ENCODE peak calls at places on chromosomes 4 and X, in five cellular contexts. A, K, V, O and Y are unnamed samples.

GRCh38 chr4:121195649-121196048 is 31.5 kb upstream of the TNIP3 start:
- DNase-seq in V (no peak), O (no peak), A (no peak), K (no peak), Y (no peak)

GRCh38 chrX:153766871-153767673 is 3.0 kb downstream of the PLXNB3 start:
- DNase-seq in V (no peak), A (no peak), O (no peak), K (no peak), Y (no peak)

GRCh38 chr4:37780444-37781133 is 45.9 kb upstream of the PGM2 start:
- DNase-seq in A (no peak), O (no peak), K (peak), V (peak), Y (no peak)

GRCh38 chr4:138242076-138242829 is at the start of gene SLC7A11:
- DNase-seq in O (no peak), K (peak), V (peak), A (peak), Y (no peak)

GRCh38 chrX:119041175-119041574 is 31.6 kb upstream of the CT47C1 start:
- DNase-seq in A (no peak), V (no peak), K (no peak), O (no peak), Y (no peak)

GRCh38 chrX:50881028-50881427 is 29.5 kb upstream of the BMP15 start:
- DNase-seq in O (no peak), A (no peak), V (no peak), K (no peak), Y (no peak)

GRCh38 chr4:15001248-15001824 is 945 bp upstream of the CPEB2 start:
- DNase-seq in V (peak), A (peak), O (peak), K (peak), Y (peak)

GRCh38 chrX:44744828-44745227 is 99.0 kb upstream of the DUSP21 start:
- DNase-seq in O (no peak), V (no peak), A (no peak), K (no peak), Y (no peak)

GRCh38 chrX:11759461-11760311 is 1.6 kb downstream of the MSL3 start:
- DNase-seq in O (peak), V (peak), A (peak), K (peak), Y (peak)

GRCh38 chrX:125103693-125104092 is 216.0 kb upstream of the TEX13C start:
- DNase-seq in V (no peak), O (no peak), A (no peak), K (no peak), Y (no peak)

GRCh38 chr4:113978561-113979156 is 788 bp downstream of the ARSJ start:
- DNase-seq in K (no peak), V (no peak), O (peak), A (no peak), Y (no peak)

GRCh38 chrX:118286066-118286758 is 59.7 kb upstream of the WDR44 start:
- DNase-seq in K (no peak), O (no peak), V (no peak), A (no peak), Y (no peak)

GRCh38 chr4:43339435-43339834 is 446.9 kb downstream of the GRXCR1 start:
- DNase-seq in V (no peak), A (no peak), K (no peak), O (no peak), Y (no peak)

GRCh38 chrX:8741981-8742380 is 10.0 kb upstream of the ANOS1 start:
- DNase-seq in K (no peak), O (no peak), V (no peak), A (no peak), Y (no peak)

GRCh38 chr4:122838034-122838433 is 11.4 kb downstream of the FGF2 start:
- DNase-seq in A (no peak), O (no peak), V (no peak), K (no peak), Y (no peak)

GRCh38 chrX:13177921-13178320 is 133.5 kb upstream of the FAM9C start:
- DNase-seq in A (peak), K (no peak), O (no peak), V (peak), Y (no peak)

GRCh38 chr4:98851806-98852205 is 77.1 kb downstream of the EIF4E start:
- DNase-seq in O (no peak), V (no peak), K (no peak), A (no peak), Y (no peak)

GRCh38 chr4:105569014-105569850 is 16.8 kb downstream of the ARHGEF38 start:
- DNase-seq in K (no peak), V (no peak), A (no peak), O (no peak), Y (no peak)

GRCh38 chrX:7071390-7071789 is 76.1 kb upstream of the STS start:
- DNase-seq in V (no peak), O (no peak), K (no peak), A (no peak), Y (no peak)